ENCODE peak calls at places on chromosome 3, in eight cellular contexts. K is NCI-H2081, L is hypothalamus, F is NCI-H345, P is AG08395, V is HCEC 1CT, U is HEK293T, N is SK-MEL-5. W is an unnamed sample.

GRCh38 chr3:37853691-37854413 is 7.8 kb upstream of the CTDSPL start:
- DNase-seq in K (no peak), L (no peak), F (peak), P (no peak), V (no peak), U (no peak), N (no peak), W (no peak)

GRCh38 chr3:138051946-138052802 is 42.2 kb downstream of the CLDN18 start:
- DNase-seq in K (peak), L (no peak), F (peak), P (peak), V (peak), U (peak), N (peak), W (peak)

GRCh38 chr3:18872466-18872865 is 275.8 kb upstream of the KCNH8 start:
- DNase-seq in K (no peak), L (no peak), F (no peak), P (no peak), V (no peak), U (peak), N (peak), W (no peak)

GRCh38 chr3:159762981-159763465 is 225.6 kb upstream of the IL12A start:
- DNase-seq in K (peak), L (peak), F (peak), P (peak), V (peak), U (peak), N (no peak), W (peak)

GRCh38 chr3:55484741-55485207 is 2.3 kb downstream of the WNT5A start:
- DNase-seq in K (no peak), L (no peak), F (no peak), P (no peak), V (no peak), U (no peak), N (no peak), W (no peak)

GRCh38 chr3:49377483-49377882 is 19.3 kb upstream of the GPX1 start:
- DNase-seq in K (no peak), L (no peak), F (no peak), P (no peak), V (no peak), U (no peak), N (no peak), W (no peak)

GRCh38 chr3:188124184-188124583 is 29.8 kb upstream of the LPP start:
- DNase-seq in K (no peak), L (no peak), F (no peak), P (no peak), V (no peak), U (no peak), N (peak), W (no peak)

GRCh38 chr3:57007513-57008415 is 52.7 kb upstream of the SPATA12 start:
- DNase-seq in K (no peak), L (peak), F (no peak), P (peak), V (peak), U (no peak), N (peak), W (peak)

GRCh38 chr3:58492385-58492970 is 582 bp downstream of the KCTD6 start:
- DNase-seq in K (peak), L (no peak), F (peak), P (peak), V (peak), U (no peak), N (no peak), W (no peak)

GRCh38 chr3:106282931-106283330 is 414.1 kb upstream of the CBLB start:
- DNase-seq in K (no peak), L (no peak), F (no peak), P (no peak), V (no peak), U (no peak), N (no peak), W (no peak)

GRCh38 chr3:171854649-171855305 is 11.6 kb downstream of the TMEM212 start:
- DNase-seq in K (no peak), L (no peak), F (no peak), P (no peak), V (no peak), U (no peak), N (no peak), W (no peak)

GRCh38 chr3:45124379-45124778 is 21.8 kb downstream of the CDCP1 start:
- DNase-seq in K (no peak), L (no peak), F (no peak), P (peak), V (peak), U (no peak), N (no peak), W (peak)

GRCh38 chr3:37237252-37237651 is 62.9 kb upstream of the LRRFIP2 start:
- DNase-seq in K (no peak), L (no peak), F (no peak), P (no peak), V (peak), U (no peak), N (no peak), W (no peak)

GRCh38 chr3:128349963-128350599 is 116.6 kb downstream of the DNAJB8 start:
- DNase-seq in K (no peak), L (no peak), F (no peak), P (no peak), V (no peak), U (no peak), N (no peak), W (no peak)

GRCh38 chr3:109396811-109397210 is 59.5 kb upstream of the DPPA4 start:
- DNase-seq in K (no peak), L (no peak), F (no peak), P (no peak), V (no peak), U (no peak), N (no peak), W (no peak)

GRCh38 chr3:85785766-85786165 is 827.0 kb downstream of the CADM2 start:
- DNase-seq in K (no peak), L (no peak), F (no peak), P (no peak), V (no peak), U (no peak), N (no peak), W (no peak)

GRCh38 chr3:131363275-131363674 is 18.3 kb upstream of the NUDT16 start:
- DNase-seq in K (no peak), L (no peak), F (no peak), P (no peak), V (no peak), U (no peak), N (no peak), W (no peak)

GRCh38 chr3:186224211-186224610 is 115.3 kb upstream of the ETV5 start:
- DNase-seq in K (no peak), L (no peak), F (no peak), P (no peak), V (no peak), U (no peak), N (no peak), W (no peak)

GRCh38 chr3:156694536-156694935 is 20.1 kb downstream of the TIPARP start:
- DNase-seq in K (no peak), L (no peak), F (no peak), P (no peak), V (peak), U (no peak), N (no peak), W (no peak)

GRCh38 chr3:53104762-53105161 is 25.5 kb downstream of the RFT1 start:
- DNase-seq in K (no peak), L (no peak), F (no peak), P (no peak), V (no peak), U (no peak), N (no peak), W (no peak)

GRCh38 chr3:195522254-195523023 is 20.7 kb downstream of the PPP1R2 start:
- DNase-seq in K (peak), L (no peak), F (peak), P (peak), V (peak), U (no peak), N (peak), W (no peak)

GRCh38 chr3:111539351-111540331 is 2.4 kb upstream of the CD96 start:
- DNase-seq in K (peak), L (peak), F (peak), P (peak), V (peak), U (peak), N (peak), W (peak)